ENCODE peak calls at places on chromosomes 1 and 21, in eight cellular contexts. One of them, this sample, is unnamed.

GRCh38 chr1:18561967-18562366 is 68.7 kb upstream of the PAX7 start:
- DNase-seq in activated T-cell treated with anti-CD3 and anti-CD28 coated beads, Interleukin-2, amount 50 U/mL, for 72 hours: no peak
- DNase-seq in NCI-H69: no peak
- DNase-seq in left ventricle myocardium inferior: no peak
- DNase-seq in NCI-H2081: no peak
- DNase-seq in MCF 10A: no peak
- DNase-seq in endothelial cell: no peak
- DNase-seq in EL: no peak
- DNase-seq in this sample: no peak

GRCh38 chr1:5343256-5344020 is 648.8 kb downstream of the NPHP4 start:
- DNase-seq in NCI-H69: no peak
- DNase-seq in MCF 10A: no peak
- DNase-seq in endothelial cell: no peak
- DNase-seq in NCI-H2081: no peak
- DNase-seq in activated T-cell treated with anti-CD3 and anti-CD28 coated beads, Interleukin-2, amount 50 U/mL, for 72 hours: no peak
- DNase-seq in left ventricle myocardium inferior: no peak
- DNase-seq in EL: no peak
- DNase-seq in this sample: no peak

GRCh38 chr1:155254714-155255242 is 505 bp downstream of the ENTREP3 start:
- DNase-seq in endothelial cell: peak
- DNase-seq in left ventricle myocardium inferior: no peak
- DNase-seq in MCF 10A: peak
- DNase-seq in activated T-cell treated with anti-CD3 and anti-CD28 coated beads, Interleukin-2, amount 50 U/mL, for 72 hours: no peak
- DNase-seq in EL: peak
- DNase-seq in NCI-H69: no peak
- DNase-seq in NCI-H2081: peak
- DNase-seq in this sample: no peak

GRCh38 chr1:117683571-117684285 is 77.9 kb downstream of the TENT5C start:
- DNase-seq in left ventricle myocardium inferior: peak
- DNase-seq in NCI-H69: no peak
- DNase-seq in NCI-H2081: no peak
- DNase-seq in endothelial cell: no peak
- DNase-seq in EL: peak
- DNase-seq in MCF 10A: no peak
- DNase-seq in activated T-cell treated with anti-CD3 and anti-CD28 coated beads, Interleukin-2, amount 50 U/mL, for 72 hours: no peak
- DNase-seq in this sample: peak

GRCh38 chr1:109705411-109705810 is 6.6 kb upstream of the GSTM5 start:
- DNase-seq in NCI-H69: no peak
- DNase-seq in MCF 10A: no peak
- DNase-seq in left ventricle myocardium inferior: no peak
- DNase-seq in activated T-cell treated with anti-CD3 and anti-CD28 coated beads, Interleukin-2, amount 50 U/mL, for 72 hours: no peak
- DNase-seq in EL: no peak
- DNase-seq in NCI-H2081: no peak
- DNase-seq in endothelial cell: no peak
- DNase-seq in this sample: peak

GRCh38 chr1:235127774-235128452 is 724 bp downstream of the TOMM20 start:
- DNase-seq in NCI-H2081: no peak
- DNase-seq in MCF 10A: no peak
- DNase-seq in NCI-H69: peak
- DNase-seq in activated T-cell treated with anti-CD3 and anti-CD28 coated beads, Interleukin-2, amount 50 U/mL, for 72 hours: peak
- DNase-seq in EL: no peak
- DNase-seq in endothelial cell: no peak
- DNase-seq in left ventricle myocardium inferior: no peak
- DNase-seq in this sample: no peak

GRCh38 chr1:23727362-23727811 is 15.9 kb upstream of the ELOA start:
- DNase-seq in NCI-H69: peak
- DNase-seq in left ventricle myocardium inferior: peak
- DNase-seq in activated T-cell treated with anti-CD3 and anti-CD28 coated beads, Interleukin-2, amount 50 U/mL, for 72 hours: no peak
- DNase-seq in MCF 10A: peak
- DNase-seq in endothelial cell: no peak
- DNase-seq in NCI-H2081: peak
- DNase-seq in EL: no peak
- DNase-seq in this sample: no peak

GRCh38 chr1:44120398-44120949 is 1.9 kb downstream of the KLF17 start:
- DNase-seq in NCI-H2081: no peak
- DNase-seq in MCF 10A: no peak
- DNase-seq in NCI-H69: no peak
- DNase-seq in left ventricle myocardium inferior: no peak
- DNase-seq in EL: no peak
- DNase-seq in activated T-cell treated with anti-CD3 and anti-CD28 coated beads, Interleukin-2, amount 50 U/mL, for 72 hours: no peak
- DNase-seq in endothelial cell: no peak
- DNase-seq in this sample: no peak

GRCh38 chr1:182839209-182840065 is at the start of gene DHX9:
- DNase-seq in endothelial cell: peak
- DNase-seq in NCI-H69: peak
- DNase-seq in EL: peak
- DNase-seq in NCI-H2081: peak
- DNase-seq in activated T-cell treated with anti-CD3 and anti-CD28 coated beads, Interleukin-2, amount 50 U/mL, for 72 hours: peak
- DNase-seq in left ventricle myocardium inferior: peak
- DNase-seq in MCF 10A: peak
- DNase-seq in this sample: peak

GRCh38 chr21:43884012-43884860 is 19.2 kb downstream of the AGPAT3 start:
- DNase-seq in EL: no peak
- DNase-seq in MCF 10A: peak
- DNase-seq in NCI-H2081: no peak
- DNase-seq in endothelial cell: no peak
- DNase-seq in activated T-cell treated with anti-CD3 and anti-CD28 coated beads, Interleukin-2, amount 50 U/mL, for 72 hours: peak
- DNase-seq in NCI-H69: peak
- DNase-seq in left ventricle myocardium inferior: no peak
- DNase-seq in this sample: peak

GRCh38 chr21:17679002-17679600 is 66.4 kb upstream of the BTG3 start:
- DNase-seq in endothelial cell: no peak
- DNase-seq in NCI-H69: peak
- DNase-seq in EL: peak
- DNase-seq in left ventricle myocardium inferior: no peak
- DNase-seq in NCI-H2081: peak
- DNase-seq in activated T-cell treated with anti-CD3 and anti-CD28 coated beads, Interleukin-2, amount 50 U/mL, for 72 hours: peak
- DNase-seq in MCF 10A: peak
- DNase-seq in this sample: peak

GRCh38 chr21:41378849-41379248 is 17.0 kb downstream of the MX2 start:
- DNase-seq in EL: no peak
- DNase-seq in MCF 10A: no peak
- DNase-seq in left ventricle myocardium inferior: no peak
- DNase-seq in NCI-H2081: no peak
- DNase-seq in activated T-cell treated with anti-CD3 and anti-CD28 coated beads, Interleukin-2, amount 50 U/mL, for 72 hours: no peak
- DNase-seq in endothelial cell: no peak
- DNase-seq in NCI-H69: no peak
- DNase-seq in this sample: no peak

GRCh38 chr1:202034683-202035462 is 24.5 kb downstream of the ELF3 start:
- DNase-seq in endothelial cell: no peak
- DNase-seq in NCI-H2081: no peak
- DNase-seq in MCF 10A: peak
- DNase-seq in NCI-H69: peak
- DNase-seq in left ventricle myocardium inferior: peak
- DNase-seq in EL: peak
- DNase-seq in activated T-cell treated with anti-CD3 and anti-CD28 coated beads, Interleukin-2, amount 50 U/mL, for 72 hours: no peak
- DNase-seq in this sample: peak

GRCh38 chr1:21064057-21064456 is 112.6 kb downstream of the EIF4G3 start:
- DNase-seq in NCI-H2081: no peak
- DNase-seq in endothelial cell: no peak
- DNase-seq in activated T-cell treated with anti-CD3 and anti-CD28 coated beads, Interleukin-2, amount 50 U/mL, for 72 hours: no peak
- DNase-seq in EL: peak
- DNase-seq in NCI-H69: no peak
- DNase-seq in MCF 10A: no peak
- DNase-seq in left ventricle myocardium inferior: no peak
- DNase-seq in this sample: no peak

GRCh38 chr1:40638097-40639036 is 27.1 kb downstream of the RIMS3 start:
- DNase-seq in endothelial cell: no peak
- DNase-seq in NCI-H69: no peak
- DNase-seq in EL: no peak
- DNase-seq in NCI-H2081: no peak
- DNase-seq in left ventricle myocardium inferior: no peak
- DNase-seq in MCF 10A: no peak
- DNase-seq in activated T-cell treated with anti-CD3 and anti-CD28 coated beads, Interleukin-2, amount 50 U/mL, for 72 hours: no peak
- DNase-seq in this sample: no peak

GRCh38 chr1:221392453-221392852 is 349.4 kb downstream of the DUSP10 start:
- DNase-seq in EL: peak
- DNase-seq in MCF 10A: peak
- DNase-seq in activated T-cell treated with anti-CD3 and anti-CD28 coated beads, Interleukin-2, amount 50 U/mL, for 72 hours: no peak
- DNase-seq in NCI-H2081: no peak
- DNase-seq in NCI-H69: no peak
- DNase-seq in endothelial cell: no peak
- DNase-seq in left ventricle myocardium inferior: no peak
- DNase-seq in this sample: peak

GRCh38 chr1:54353959-54354358 is 52.2 kb downstream of the SSBP3 start:
- DNase-seq in endothelial cell: no peak
- DNase-seq in NCI-H69: no peak
- DNase-seq in NCI-H2081: no peak
- DNase-seq in EL: no peak
- DNase-seq in activated T-cell treated with anti-CD3 and anti-CD28 coated beads, Interleukin-2, amount 50 U/mL, for 72 hours: no peak
- DNase-seq in MCF 10A: no peak
- DNase-seq in left ventricle myocardium inferior: no peak
- DNase-seq in this sample: no peak

GRCh38 chr1:166189126-166189525 is 22.3 kb upstream of the FAM78B start:
- DNase-seq in EL: no peak
- DNase-seq in activated T-cell treated with anti-CD3 and anti-CD28 coated beads, Interleukin-2, amount 50 U/mL, for 72 hours: no peak
- DNase-seq in MCF 10A: peak
- DNase-seq in NCI-H69: no peak
- DNase-seq in left ventricle myocardium inferior: no peak
- DNase-seq in endothelial cell: no peak
- DNase-seq in NCI-H2081: no peak
- DNase-seq in this sample: no peak

GRCh38 chr21:36419996-36420395 is 34.8 kb downstream of the CHAF1B start:
- DNase-seq in left ventricle myocardium inferior: peak
- DNase-seq in endothelial cell: peak
- DNase-seq in EL: peak
- DNase-seq in activated T-cell treated with anti-CD3 and anti-CD28 coated beads, Interleukin-2, amount 50 U/mL, for 72 hours: peak
- DNase-seq in MCF 10A: peak
- DNase-seq in NCI-H2081: peak
- DNase-seq in NCI-H69: peak
- DNase-seq in this sample: peak

GRCh38 chr1:85137660-85138059 is 63.2 kb downstream of the SYDE2 start:
- DNase-seq in NCI-H2081: peak
- DNase-seq in activated T-cell treated with anti-CD3 and anti-CD28 coated beads, Interleukin-2, amount 50 U/mL, for 72 hours: no peak
- DNase-seq in endothelial cell: no peak
- DNase-seq in NCI-H69: peak
- DNase-seq in MCF 10A: no peak
- DNase-seq in EL: no peak
- DNase-seq in left ventricle myocardium inferior: peak
- DNase-seq in this sample: no peak

GRCh38 chr1:166470057-166470456 is 303.3 kb upstream of the FAM78B start:
- DNase-seq in activated T-cell treated with anti-CD3 and anti-CD28 coated beads, Interleukin-2, amount 50 U/mL, for 72 hours: no peak
- DNase-seq in EL: no peak
- DNase-seq in endothelial cell: no peak
- DNase-seq in NCI-H2081: no peak
- DNase-seq in NCI-H69: no peak
- DNase-seq in left ventricle myocardium inferior: no peak
- DNase-seq in MCF 10A: no peak
- DNase-seq in this sample: no peak

This sample was measured in PC-9.